ENCODE peak calls at places on chromosome 5, in four cellular contexts. Q, L, X and G are unnamed samples.

GRCh38 chr5:166781729-166782128 is 1509.7 kb upstream of the WWC1 start:
- DNase-seq in L (no peak), X (no peak), Q (no peak), G (no peak)

GRCh38 chr5:141878186-141878770 is at the start of gene PCDH1:
- DNase-seq in X (no peak), L (peak), Q (peak), G (no peak)

GRCh38 chr5:123945548-123945947 is 433.6 kb downstream of the CSNK1G3 start:
- DNase-seq in X (no peak), Q (no peak), L (no peak), G (no peak)

GRCh38 chr5:134072471-134073220 is 41.8 kb upstream of the TCF7 start:
- DNase-seq in Q (no peak), L (no peak), X (no peak), G (no peak)

GRCh38 chr5:14588145-14588544 is 6.6 kb downstream of the OTULINL start:
- DNase-seq in X (no peak), L (no peak), Q (no peak), G (no peak)

GRCh38 chr5:17243287-17244063 is 26.0 kb downstream of the BASP1 start:
- DNase-seq in Q (no peak), X (no peak), L (no peak), G (no peak)

GRCh38 chr5:7317751-7318150 is 78.2 kb upstream of the ADCY2 start:
- DNase-seq in L (no peak), Q (no peak), X (no peak), G (no peak)

GRCh38 chr5:143338658-143339366 is 64.7 kb downstream of the NR3C1 start:
- DNase-seq in Q (no peak), X (no peak), L (peak), G (no peak)

GRCh38 chr5:62643556-62644451 is 65.2 kb downstream of the LRRC70 start:
- DNase-seq in Q (no peak), L (no peak), X (no peak), G (no peak)

GRCh38 chr5:53069626-53070025 is 39.9 kb downstream of the MOCS2 start:
- DNase-seq in X (no peak), Q (no peak), L (no peak), G (no peak)

GRCh38 chr5:148730272-148730954 is 76.1 kb upstream of the HTR4 start:
- DNase-seq in L (peak), X (no peak), Q (no peak), G (no peak)

GRCh38 chr5:149724130-149724850 is 5.8 kb upstream of the PPARGC1B start:
- DNase-seq in L (no peak), Q (no peak), X (peak), G (peak)

GRCh38 chr5:127957183-127957582 is 126.4 kb upstream of the SLC12A2 start:
- DNase-seq in L (peak), Q (no peak), X (no peak), G (no peak)

GRCh38 chr5:150394103-150394502 is 18.6 kb downstream of the CD74 start:
- DNase-seq in Q (no peak), L (no peak), X (no peak), G (no peak)

GRCh38 chr5:31563216-31563615 is 31.1 kb downstream of the C5orf22 start:
- DNase-seq in Q (no peak), X (no peak), L (no peak), G (no peak)

GRCh38 chr5:31574777-31575176 is 42.7 kb downstream of the C5orf22 start:
- DNase-seq in L (no peak), Q (no peak), X (no peak), G (no peak)

GRCh38 chr5:31573494-31573893 is 41.4 kb downstream of the C5orf22 start:
- DNase-seq in X (peak), Q (no peak), L (no peak), G (no peak)

DNA sequence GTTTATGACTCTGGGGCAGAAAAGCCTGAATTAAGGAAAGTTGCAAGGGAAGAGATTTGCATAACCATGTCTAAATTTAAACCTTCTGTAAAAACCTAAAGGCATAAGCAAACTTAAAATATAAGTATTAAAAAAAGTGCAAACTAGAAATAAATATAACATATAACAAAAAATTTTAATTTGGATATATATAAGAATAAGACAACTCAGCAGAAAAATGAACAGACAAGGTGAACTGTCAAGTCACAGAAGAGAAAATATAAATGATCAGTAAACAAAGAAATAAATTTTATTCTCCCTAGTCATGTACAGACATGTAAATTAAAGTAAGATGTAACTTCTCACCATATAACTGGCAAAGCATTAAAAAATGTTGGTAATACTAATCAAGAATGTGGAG is 37.0 kb downstream of the C5orf22 start:
- DNase-seq in L (no peak), Q (no peak), X (no peak), G (no peak)
- TF ChIP-seq CTCF in L (no peak), Q (no peak), X (no peak), G (no peak)

DNA sequence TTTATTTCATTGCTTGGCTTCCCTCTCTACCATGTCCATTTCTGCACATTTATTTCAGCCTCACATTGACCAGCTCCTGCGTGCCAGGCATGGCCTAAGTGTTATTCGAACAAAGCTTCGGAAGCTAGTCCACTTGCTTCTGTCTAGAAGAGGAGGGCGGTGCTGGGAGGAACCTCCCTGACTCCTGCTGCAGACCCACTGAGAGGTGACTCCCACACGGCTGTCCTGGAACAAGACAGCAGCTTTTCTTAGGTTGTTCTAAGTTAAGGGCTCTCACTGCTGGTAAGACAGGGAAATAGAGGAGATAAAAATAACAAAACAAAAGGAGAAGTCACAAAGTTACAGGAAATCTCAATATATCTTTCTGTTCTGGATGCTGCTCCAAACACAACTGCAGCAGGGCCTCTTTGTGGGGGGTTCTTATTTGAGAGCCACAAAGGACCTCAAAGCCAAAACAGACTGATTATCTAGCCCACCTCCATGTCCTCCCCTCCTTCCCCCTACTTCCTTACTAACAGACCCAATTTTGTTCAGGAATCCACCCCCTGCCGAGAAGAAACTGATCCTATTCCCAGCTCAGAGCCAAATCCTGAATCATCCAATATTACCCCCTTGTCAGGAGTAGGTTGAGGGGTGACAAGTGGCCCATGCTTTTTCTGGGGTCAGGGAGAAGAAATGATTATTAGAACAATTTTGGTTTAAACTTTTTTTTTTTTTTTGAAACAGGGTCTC is 28.4 kb upstream of the KCNIP1 start:
- DNase-seq in Q (no peak), X (no peak), L (no peak), G (no peak)
- H3K4me3 ChIP-seq in Q (no peak), X (no peak), L (no peak), G (no peak)

GRCh38 chr5:3594514-3595101 is 1.0 kb upstream of the IRX1 start:
- DNase-seq in Q (no peak), X (no peak), L (peak), G (no peak)
- TF ChIP-seq CTCF in Q (no peak), X (no peak), L (no peak), G (no peak)

GRCh38 chr5:111366388-111366787 is 142.2 kb downstream of the CAMK4 start:
- DNase-seq in X (no peak), Q (no peak), L (no peak), G (no peak)
- H3K4me3 ChIP-seq in X (no peak), Q (no peak), L (no peak), G (no peak)

GRCh38 chr5:1562599-1562998 is 38.8 kb upstream of the LPCAT1 start:
- DNase-seq in X (no peak), Q (no peak), L (no peak), G (no peak)

GRCh38 chr5:1558945-1559344 is 35.2 kb upstream of the LPCAT1 start:
- DNase-seq in L (no peak), Q (no peak), X (no peak), G (no peak)

GRCh38 chr5:1563617-1564181 is 39.9 kb upstream of the LPCAT1 start:
- DNase-seq in X (no peak), Q (no peak), L (no peak), G (no peak)

GRCh38 chr5:1563051-1563461 is 39.3 kb upstream of the LPCAT1 start:
- DNase-seq in Q (no peak), L (no peak), X (no peak), G (no peak)

GRCh38 chr5:1561402-1561929 is 37.7 kb upstream of the LPCAT1 start:
- DNase-seq in L (no peak), X (no peak), Q (peak), G (no peak)
- TF ChIP-seq CTCF in L (no peak), X (no peak), Q (no peak), G (no peak)

GRCh38 chr5:68467791-68468190 is 252.2 kb downstream of the PIK3R1 start:
- DNase-seq in X (no peak), L (no peak), Q (no peak), G (no peak)
- H3K4me3 ChIP-seq in X (no peak), L (no peak), Q (no peak), G (no peak)

GRCh38 chr5:77065256-77065655 is 21.8 kb downstream of the ZBED3 start:
- DNase-seq in X (no peak), Q (no peak), L (no peak), G (no peak)

GRCh38 chr5:77066823-77067442 is 20.2 kb downstream of the ZBED3 start:
- DNase-seq in L (no peak), X (no peak), Q (no peak), G (no peak)

GRCh38 chr5:77066191-77066590 is 20.9 kb downstream of the ZBED3 start:
- DNase-seq in X (no peak), Q (no peak), L (no peak), G (no peak)

DNA sequence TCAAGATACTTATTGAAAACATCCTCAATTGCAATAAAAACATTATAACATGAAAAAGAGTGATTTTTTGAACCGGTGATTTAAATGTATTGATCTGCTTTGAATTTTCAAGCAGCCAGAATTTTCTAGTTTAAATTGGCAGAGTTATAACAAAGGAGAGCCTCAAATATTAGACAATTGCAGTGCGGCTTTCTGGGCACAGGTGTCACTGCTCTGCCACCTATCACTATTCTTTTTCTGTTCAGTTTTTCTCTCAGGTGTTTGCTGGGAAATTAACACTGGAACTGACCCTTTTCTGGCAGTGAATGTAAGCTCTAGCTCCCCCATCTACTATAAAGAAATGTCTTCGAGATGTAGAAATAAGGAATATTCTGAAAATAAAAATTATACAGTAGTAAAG is 23.0 kb downstream of the ZBED3 start:
- DNase-seq in Q (no peak), X (no peak), L (no peak), G (no peak)
- TF ChIP-seq CTCF in Q (no peak), X (peak), L (no peak), G (peak)